ENCODE peak calls at places on chromosome 14, in ten cellular contexts. O, M, G, N, B, J, L, Y, V and A are unnamed samples.

GRCh38 chr14:64639340-64639821 is 64.8 kb upstream of the PLEKHG3 start:
- DNase-seq in G (no peak), B (peak), M (no peak), L (no peak), O (no peak), V (no peak), Y (no peak), J (peak), N (no peak), A (no peak)

GRCh38 chr14:44898547-44898946 is 63.2 kb downstream of the KLHL28 start:
- DNase-seq in N (no peak), V (peak), M (no peak), B (no peak), O (no peak), Y (no peak), J (peak), G (no peak), L (no peak), A (no peak)

GRCh38 chr14:62077676-62078261 is 315.5 kb downstream of the SNAPC1 start:
- DNase-seq in N (no peak), M (no peak), G (no peak), Y (no peak), L (no peak), O (no peak), V (no peak), J (no peak), B (no peak), A (no peak)

GRCh38 chr14:49930720-49931119 is 37.8 kb downstream of the ARF6 start:
- DNase-seq in J (no peak), B (no peak), N (no peak), L (no peak), Y (no peak), G (no peak), O (no peak), M (no peak), V (no peak), A (no peak)

GRCh38 chr14:66405158-66405557 is 81.0 kb upstream of the CCDC196 start:
- DNase-seq in M (no peak), O (peak), B (peak), G (peak), Y (no peak), J (peak), V (no peak), L (no peak), N (peak), A (no peak)

GRCh38 chr14:29216774-29217232 is 450.2 kb downstream of the FOXG1 start:
- DNase-seq in M (no peak), B (peak), V (no peak), O (peak), J (no peak), L (no peak), N (no peak), G (no peak), Y (peak), A (no peak)

GRCh38 chr14:25042362-25043299 is 7.3 kb downstream of the STXBP6 start:
- DNase-seq in L (no peak), J (peak), N (peak), G (no peak), B (peak), V (peak), M (no peak), Y (no peak), O (peak), A (no peak)

GRCh38 chr14:70894868-70895267 is 12.4 kb upstream of the PCNX1 start:
- DNase-seq in V (no peak), L (no peak), M (no peak), Y (no peak), O (no peak), B (no peak), J (peak), N (no peak), G (no peak), A (no peak)

GRCh38 chr14:99593971-99594841 is 9.8 kb downstream of the CCDC85C start:
- DNase-seq in B (no peak), O (no peak), L (no peak), J (no peak), G (no peak), N (no peak), M (no peak), Y (no peak), V (no peak), A (no peak)

GRCh38 chr14:77830692-77831091 is 30.8 kb downstream of the ADCK1 start:
- DNase-seq in B (no peak), N (no peak), Y (no peak), M (no peak), J (no peak), G (no peak), L (no peak), O (no peak), V (no peak), A (no peak)

GRCh38 chr14:61530896-61531295 is 164.4 kb upstream of the HIF1A start:
- DNase-seq in N (no peak), J (no peak), M (no peak), V (no peak), B (no peak), L (no peak), O (no peak), Y (no peak), G (no peak), A (no peak)